ENCODE peak calls at places on chromosomes 4 and X, in five cellular contexts. I is cardiac septum; X is fibroblast of mammary gland; O is fibroblast of the conjunctiva; S is activated CD4-positive, alpha-beta T cell treated with anti-CD3 and anti-CD28 coated beads, Interleukin-2, amount 50 U/mL, for 24 hours. R is an unnamed sample.
A peak's percentile ranks its signal among the peaks of the same experiment; 100 is the strongest.

GRCh38 chr4:3871181-3871852 is 105.1 kb downstream of the ADRA2C start:
- DNase-seq in S (no peak), I (no peak), X (no peak), O (no peak), R (no peak)

GRCh38 chr4:7129871-7130609 is 62.2 kb upstream of the GRPEL1 start:
- DNase-seq in O (no peak), X (no peak), S (no peak), I (no peak), R (no peak)

GRCh38 chr4:54495091-54495490 is 162.7 kb upstream of the KIT start:
- DNase-seq in S (no peak), I (no peak), O (no peak), X (no peak), R (no peak)

GRCh38 chr4:25654031-25654970 is 1.4 kb upstream of the SLC34A2 start:
- DNase-seq in O (no peak), I (no peak), X (no peak), S (no peak), R (no peak)

GRCh38 chrX:66142351-66142750 is 21.7 kb upstream of the HEPH start:
- DNase-seq in O (no peak), X (no peak), S (no peak), I (no peak), R (no peak)

GRCh38 chr4:159549092-159549491 is 446.2 kb downstream of the RAPGEF2 start:
- DNase-seq in S (no peak), I (no peak), X (peak; percentile 44), O (no peak), R (no peak)

GRCh38 chr4:82560853-82561744 is 689 bp downstream of the TMEM150C start:
- DNase-seq in S (no peak), I (no peak), O (no peak), X (no peak), R (no peak)

GRCh38 chr4:53916431-53916889 is 147.9 kb downstream of the CHIC2 start:
- DNase-seq in I (no peak), O (no peak), X (peak; percentile 91), S (no peak), R (no peak)

R was measured in SIG-M5.